ENCODE peak calls at places on chromosome 10, in five cellular contexts. Q is C1 segment of cervical spinal cord; V is activated naive CD4-positive, alpha-beta T cell treated with anti-CD3 and anti-CD28 coated beads, Interleukin-2, amount 10 ng/mL, durations not matched to agents 7 days and 5 days; E is stimulated activated naive CD8-positive, alpha-beta T cell treated with anti-CD3 and anti-CD28 coated beads, Interleukin-15, amount 100 ng/mL, for 72 hours; F is psoas muscle. A is an unnamed sample.

GRCh38 chr10:3848005-3848767 is 63.2 kb upstream of the KLF6 start:
- DNase-seq in E (no peak), F (no peak), Q (no peak), V (no peak), A (no peak)

GRCh38 chr10:28202941-28203352 is 99.9 kb downstream of the MPP7 start:
- DNase-seq in V (no peak), E (no peak), Q (no peak), F (peak), A (no peak)

GRCh38 chr10:93465806-93466675 is 16.1 kb downstream of the MYOF start:
- DNase-seq in V (no peak), Q (no peak), E (no peak), F (peak), A (peak)

GRCh38 chr10:22978287-22978686 is 50.4 kb downstream of the ARMC3 start:
- DNase-seq in Q (no peak), F (no peak), E (no peak), V (no peak), A (no peak)

GRCh38 chr10:11301571-11302111 is 284.0 kb downstream of the CELF2 start:
- DNase-seq in V (no peak), F (no peak), Q (peak), E (no peak), A (no peak)

GRCh38 chr10:13950543-13950939 is 363.8 kb downstream of the PRPF18 start:
- DNase-seq in Q (no peak), F (no peak), V (no peak), E (no peak), A (no peak)

GRCh38 chr10:33476757-33477273 is 142.3 kb upstream of the NRP1 start:
- DNase-seq in F (no peak), E (no peak), V (no peak), Q (no peak), A (no peak)

GRCh38 chr10:621981-622740 is 67.3 kb downstream of the DIP2C start:
- DNase-seq in V (no peak), E (no peak), Q (peak), F (no peak), A (no peak)

GRCh38 chr10:22251751-22252285 is 34.0 kb upstream of the EBLN1 start:
- DNase-seq in V (peak), Q (peak), F (peak), E (peak), A (no peak)

GRCh38 chr10:80739963-80740715 is 202.4 kb downstream of the SH2D4B start:
- DNase-seq in V (no peak), E (no peak), Q (no peak), F (no peak), A (peak)

GRCh38 chr10:21978191-21978862 is 25.2 kb downstream of the DNAJC1 start:
- DNase-seq in Q (no peak), V (no peak), E (no peak), F (no peak), A (no peak)

GRCh38 chr10:89158446-89158845 is 48.7 kb downstream of the CH25H start:
- DNase-seq in Q (no peak), F (no peak), V (no peak), E (no peak), A (no peak)

GRCh38 chr10:122062831-122063674 is 74.1 kb downstream of the TACC2 start:
- DNase-seq in Q (no peak), E (no peak), F (peak), V (no peak), A (no peak)

GRCh38 chr10:75181073-75181472 is 29.5 kb upstream of the VDAC2 start:
- DNase-seq in F (no peak), Q (no peak), V (no peak), E (no peak), A (no peak)

GRCh38 chr10:4647138-4647785 is 178.7 kb upstream of the AKR1E2 start:
- DNase-seq in F (no peak), V (no peak), E (no peak), Q (no peak), A (no peak)

GRCh38 chr10:31706921-31707571 is 221.6 kb downstream of the ARHGAP12 start:
- DNase-seq in Q (no peak), V (no peak), E (no peak), F (peak), A (no peak)

GRCh38 chr10:128629111-128630096 is 503.2 kb upstream of the MKI67 start:
- DNase-seq in V (no peak), Q (no peak), E (no peak), F (no peak), A (no peak)

GRCh38 chr10:4626919-4627318 is 199.1 kb upstream of the AKR1E2 start:
- DNase-seq in Q (no peak), F (no peak), V (no peak), E (no peak), A (no peak)

GRCh38 chr10:89237849-89238248 is 13.7 kb downstream of the LIPA start:
- DNase-seq in F (no peak), V (no peak), E (no peak), Q (no peak), A (no peak)

GRCh38 chr10:116748041-116748440 is 5.7 kb upstream of the HSPA12A start:
- DNase-seq in Q (no peak), E (no peak), F (no peak), V (no peak), A (no peak)

GRCh38 chr10:12504176-12504575 is 154.8 kb downstream of the CAMK1D start:
- DNase-seq in V (no peak), F (no peak), Q (no peak), E (no peak), A (no peak)

GRCh38 chr10:54815583-54815982 is 14.6 kb upstream of the PCDH15 start:
- DNase-seq in F (no peak), V (no peak), Q (no peak), E (no peak), A (no peak)

GRCh38 chr10:5975641-5976473 is 1.5 kb downstream of the IL15RA start:
- DNase-seq in E (peak), F (no peak), V (peak), Q (no peak), A (no peak)

GRCh38 chr10:104642001-104642270 is 846 bp downstream of the SORCS3 start:
- DNase-seq in V (no peak), F (no peak), E (no peak), Q (no peak), A (no peak)

GRCh38 chr10:77636286-77636966 is 1.2 kb downstream of the KCNMA1 start:
- DNase-seq in Q (no peak), F (no peak), E (no peak), V (no peak), A (no peak)

GRCh38 chr10:12586724-12587123 is 237.4 kb downstream of the CAMK1D start:
- DNase-seq in Q (no peak), F (no peak), E (no peak), V (no peak), A (no peak)

GRCh38 chr10:115141254-115141653 is 48.1 kb downstream of the ATRNL1 start:
- DNase-seq in E (no peak), F (no peak), Q (no peak), V (no peak), A (no peak)

GRCh38 chr10:76491216-76491615 is 1059.8 kb downstream of the LRMDA start:
- DNase-seq in E (no peak), V (no peak), Q (no peak), F (no peak), A (no peak)

GRCh38 chr10:124955243-124955642 is 13.3 kb downstream of the ZRANB1 start:
- DNase-seq in F (no peak), V (no peak), E (no peak), Q (no peak), A (no peak)

GRCh38 chr10:12479924-12480323 is 130.6 kb downstream of the CAMK1D start:
- DNase-seq in F (no peak), Q (no peak), E (no peak), V (no peak), A (no peak)

GRCh38 chr10:88473989-88474883 is 108.9 kb downstream of the RNLS start:
- DNase-seq in Q (no peak), E (no peak), F (peak), V (no peak), A (no peak)

GRCh38 chr10:28047061-28047460 is 48.2 kb upstream of the ODAD2 start:
- DNase-seq in E (no peak), Q (no peak), F (no peak), V (no peak), A (no peak)

GRCh38 chr10:1932617-1933016 is 195.3 kb upstream of the ADARB2 start:
- DNase-seq in V (no peak), E (no peak), Q (no peak), F (no peak), A (no peak)

A was measured in NCI-H2171.